ENCODE peak calls at places on chromosomes 2 and 18, in eight cellular contexts. O is HCT116; R is naive thymus-derived CD4-positive, alpha-beta T cell; K is transverse colon; M is A549; B is right lobe of liver; C is CD8-positive, alpha-beta T cell; A is GM23248. X is an unnamed sample.

GRCh38 chr2:201833796-201834195 is 27.5 kb downstream of the CDK15 start:
- DNase-seq in O (no peak), R (no peak), K (no peak), M (no peak), B (no peak), C (no peak), A (no peak), X (no peak)

GRCh38 chr2:150485871-150486538 is 1.5 kb downstream of the RND3 start:
- DNase-seq in O (peak; percentile 73), R (no peak), K (peak; percentile 80), M (peak; percentile 71), B (peak; percentile 77), C (no peak), A (peak; percentile 92), X (no peak)

GRCh38 chr2:168787098-168787781 is 15.2 kb upstream of the NOSTRIN start:
- DNase-seq in O (no peak), R (no peak), K (no peak), M (no peak), B (no peak), C (no peak), A (no peak), X (no peak)

GRCh38 chr18:48910972-48911545 is 39.7 kb downstream of the SMAD7 start:
- DNase-seq in O (no peak), R (no peak), K (no peak), M (no peak), B (no peak), C (no peak), A (no peak), X (no peak)

GRCh38 chr2:132909427-132909826 is 239.4 kb upstream of the LYPD1 start:
- DNase-seq in O (no peak), R (no peak), K (no peak), M (no peak), B (no peak), C (no peak), A (no peak), X (no peak)

GRCh38 chr2:180322781-180323180 is 315.7 kb upstream of the CWC22 start:
- DNase-seq in O (no peak), R (no peak), K (no peak), M (no peak), B (no peak), C (no peak), A (peak; percentile 72), X (no peak)

GRCh38 chr18:39057423-39058057 is 1491.9 kb upstream of the CELF4 start:
- DNase-seq in O (peak; percentile 3), R (no peak), K (no peak), M (no peak), B (no peak), C (no peak), A (peak; percentile 7), X (no peak)

GRCh38 chr2:222912117-222912516 is 51.3 kb downstream of the ACSL3 start:
- DNase-seq in O (no peak), R (no peak), K (no peak), M (no peak), B (no peak), C (no peak), A (peak; percentile 44), X (no peak)

GRCh38 chr2:29475446-29476006 is 360.3 kb downstream of the CLIP4 start:
- DNase-seq in O (no peak), R (no peak), K (no peak), M (no peak), B (no peak), C (no peak), A (no peak), X (no peak)

GRCh38 chr2:153059338-153060052 is 341.1 kb downstream of the ARL6IP6 start:
- DNase-seq in O (peak; percentile 61), R (no peak), K (no peak), M (peak; percentile 86), B (no peak), C (no peak), A (peak; percentile 15), X (no peak)

GRCh38 chr2:134361648-134362047 is 107.8 kb downstream of the MGAT5 start:
- DNase-seq in O (no peak), R (no peak), K (no peak), M (no peak), B (no peak), C (no peak), A (no peak), X (no peak)

GRCh38 chr2:202375611-202376408 is at the start of gene BMPR2:
- DNase-seq in O (peak; percentile 56), R (peak; percentile 68), K (peak; percentile 92), M (peak; percentile 93), B (peak; percentile 93), C (peak; percentile 81), A (peak; percentile 93), X (peak; percentile 87)

GRCh38 chr2:42249887-42250286 is 80.7 kb downstream of the EML4 start:
- DNase-seq in O (no peak), R (no peak), K (no peak), M (no peak), B (no peak), C (no peak), A (no peak), X (no peak)

GRCh38 chr2:45860136-45861106 is 208.9 kb downstream of the PRKCE start:
- DNase-seq in O (no peak), R (peak; percentile 33), K (peak; percentile 47), M (no peak), B (no peak), C (no peak), A (peak; percentile 68), X (no peak)

GRCh38 chr2:213234641-213235040 is 49.6 kb upstream of the SPAG16 start:
- DNase-seq in O (no peak), R (no peak), K (no peak), M (no peak), B (no peak), C (no peak), A (no peak), X (no peak)

GRCh38 chr2:238180554-238180953 is 21.8 kb downstream of the ERFE start:
- DNase-seq in O (no peak), R (no peak), K (no peak), M (no peak), B (no peak), C (no peak), A (no peak), X (no peak)

GRCh38 chr18:49722472-49722871 is 90.9 kb downstream of the ACAA2 start:
- DNase-seq in O (no peak), R (no peak), K (peak; percentile 44), M (no peak), B (no peak), C (no peak), A (no peak), X (no peak)

GRCh38 chr18:48433541-48433940 is 24.4 kb upstream of the ZBTB7C start:
- DNase-seq in O (no peak), R (no peak), K (no peak), M (no peak), B (no peak), C (no peak), A (peak; percentile 47), X (no peak)

GRCh38 chr2:216683846-216684245 is 11.5 kb downstream of the IGFBP5 start:
- DNase-seq in O (no peak), R (no peak), K (peak; percentile 54), M (peak; percentile 66), B (no peak), C (no peak), A (peak; percentile 96), X (no peak)

GRCh38 chr18:45621068-45621511 is 5.8 kb downstream of the SLC14A2 start:
- DNase-seq in O (peak; percentile 28), R (peak; percentile 13), K (peak; percentile 16), M (peak; percentile 22), B (peak; percentile 32), C (peak; percentile 21), A (peak; percentile 68), X (no peak)

GRCh38 chr2:15813481-15814266 is 126.7 kb upstream of the MYCN start:
- DNase-seq in O (no peak), R (no peak), K (no peak), M (no peak), B (no peak), C (no peak), A (no peak), X (no peak)
- H3K9me3 ChIP-seq in O (no peaks in the 10 kb centered on the region), R (no peaks in the 10 kb centered on the region), K (no peaks in the 10 kb centered on the region), M (no peaks in the 10 kb centered on the region), B (no peaks in the 10 kb centered on the region), C (no peaks in the 10 kb centered on the region), A (no peaks in the 10 kb centered on the region), X (no peaks in the 10 kb centered on the region)

DNA sequence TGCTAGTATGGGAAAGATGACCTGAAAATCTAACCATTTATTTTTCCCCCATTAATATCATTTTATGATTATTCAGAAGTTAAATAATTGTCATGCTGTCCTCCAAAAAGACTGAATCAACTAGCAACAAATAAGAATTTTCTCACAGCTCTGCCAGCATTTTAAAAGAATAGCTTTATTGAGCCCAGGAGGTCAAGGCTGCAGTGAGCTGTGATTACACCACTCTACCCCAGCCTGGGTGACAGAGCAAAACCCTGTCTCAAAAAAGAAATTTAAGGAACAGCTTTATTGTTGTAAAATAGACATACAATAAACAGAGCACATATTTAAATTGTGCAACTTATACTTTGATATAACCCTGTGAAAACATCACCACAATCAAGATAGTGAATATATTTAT is 24.8 kb upstream of the IL1A start:
- DNase-seq in O (no peak), R (no peak), K (no peak), M (no peak), B (no peak), C (no peak), A (no peak), X (no peak)
- H3K9me3 ChIP-seq in O (peaks cover 4% of the 10 kb centered on the region), R (peaks cover 5% of the 10 kb centered on the region), K (peaks cover 3% of the 10 kb centered on the region), M (peaks cover 4% of the 10 kb centered on the region), B (no peaks in the 10 kb centered on the region), C (no peaks in the 10 kb centered on the region), A (no peaks in the 10 kb centered on the region), X (no peaks in the 10 kb centered on the region)

GRCh38 chr2:95272299-95272751 is 1.9 kb upstream of the PROM2 start:
- DNase-seq in O (no peak), R (no peak), K (no peak), M (no peak), B (peak; percentile 3), C (no peak), A (no peak), X (no peak)
- H3K9me3 ChIP-seq in O (no peaks in the 10 kb centered on the region), R (no peaks in the 10 kb centered on the region), K (no peaks in the 10 kb centered on the region), M (peaks cover 29% of the 10 kb centered on the region), B (no peaks in the 10 kb centered on the region), C (no peaks in the 10 kb centered on the region), A (no peaks in the 10 kb centered on the region), X (no peaks in the 10 kb centered on the region)

GRCh38 chr2:123971564-123972318 is 53.3 kb upstream of the CNTNAP5 start:
- DNase-seq in O (no peak), R (no peak), K (no peak), M (no peak), B (no peak), C (no peak), A (no peak), X (no peak)
- H3K9me3 ChIP-seq in O (peaks cover 15% of the 10 kb centered on the region), R (no peaks in the 10 kb centered on the region), K (no peaks in the 10 kb centered on the region), M (no peaks in the 10 kb centered on the region), B (no peaks in the 10 kb centered on the region), C (no peaks in the 10 kb centered on the region), A (no peaks in the 10 kb centered on the region), X (no peaks in the 10 kb centered on the region)

DNA sequence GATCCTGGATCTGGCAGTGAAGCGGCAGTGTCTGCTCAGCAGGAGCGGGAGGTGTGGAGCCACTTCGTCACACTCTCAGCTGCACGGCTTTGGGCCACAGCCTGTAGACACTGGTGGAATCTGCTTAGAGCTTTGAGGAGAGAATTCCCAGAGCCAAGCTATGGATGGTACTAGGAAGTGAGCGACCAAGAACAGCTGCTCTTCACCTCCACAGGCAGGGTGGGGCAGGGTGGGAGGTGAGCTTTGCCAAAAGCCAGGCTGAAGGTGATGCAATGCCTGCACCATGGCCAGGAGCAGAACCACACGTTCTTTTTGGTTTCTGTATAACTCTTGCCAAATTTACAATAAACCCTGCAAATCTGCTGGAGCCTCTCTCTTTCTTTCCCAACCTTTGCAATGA is 226.1 kb downstream of the ANKRD30B start:
- DNase-seq in O (no peak), R (no peak), K (no peak), M (no peak), B (no peak), C (no peak), A (no peak), X (no peak)
- H3K9me3 ChIP-seq in O (no peaks in the 10 kb centered on the region), R (no peaks in the 10 kb centered on the region), K (no peaks in the 10 kb centered on the region), M (no peaks in the 10 kb centered on the region), B (no peaks in the 10 kb centered on the region), C (no peaks in the 10 kb centered on the region), A (no peaks in the 10 kb centered on the region), X (no peaks in the 10 kb centered on the region)

X was measured in T-helper 17 cell.